ENCODE peak calls at places on chromosomes 16 and 17, in four cellular contexts. K is GM12878, S is K562, F is HL-60. B is an unnamed sample.

GRCh38 chr17:19338031-19338990 is 24.2 kb downstream of the B9D1 start:
- DNase-seq in K (no peak), S (peak), F (no peak), B (peak)

GRCh38 chr17:67238976-67239375 is 6.0 kb downstream of the HELZ start:
- DNase-seq in K (no peak), S (no peak), F (no peak), B (no peak)

GRCh38 chr17:10415161-10415560 is 6.6 kb downstream of the MYH8 start:
- DNase-seq in K (no peak), S (no peak), F (no peak), B (no peak)

GRCh38 chr17:77618173-77618572 is 340.3 kb upstream of the TNRC6C start:
- DNase-seq in K (no peak), S (no peak), F (no peak), B (no peak)

GRCh38 chr17:73297934-73298861 is 13.6 kb downstream of the CDC42EP4 start:
- DNase-seq in K (no peak), S (no peak), F (no peak), B (no peak)

GRCh38 chr17:83079340-83079747 is at the start of gene METRNL:
- DNase-seq in K (no peak), S (peak), F (no peak), B (peak)

GRCh38 chr17:63492940-63493339 is 16.1 kb downstream of the ACE start:
- DNase-seq in K (no peak), S (no peak), F (no peak), B (no peak)

GRCh38 chr17:51487947-51488346 is 227.6 kb downstream of the UTP18 start:
- DNase-seq in K (no peak), S (peak), F (no peak), B (no peak)

GRCh38 chr16:9258423-9259051 is 167.1 kb downstream of the HAPSTR1 start:
- DNase-seq in K (no peak), S (peak), F (no peak), B (peak)

GRCh38 chr16:78235168-78235800 is 135.8 kb downstream of the WWOX start:
- DNase-seq in K (peak), S (peak), F (peak), B (peak)

GRCh38 chr16:369275-369865 is 968 bp downstream of the MRPL28 start:
- DNase-seq in K (no peak), S (peak), F (no peak), B (no peak)

GRCh38 chr16:20878682-20879147 is 21.4 kb downstream of the DCUN1D3 start:
- DNase-seq in K (no peak), S (no peak), F (no peak), B (no peak)

GRCh38 chr16:73057369-73058210 is 9.7 kb upstream of the ZFHX3 start:
- DNase-seq in K (no peak), S (peak), F (no peak), B (no peak)

GRCh38 chr17:17499402-17500145 is 3.4 kb upstream of the RASD1 start:
- DNase-seq in K (no peak), S (no peak), F (no peak), B (no peak)

GRCh38 chr17:60091908-60092331 is 13.2 kb upstream of the HEATR6 start:
- DNase-seq in K (no peak), S (no peak), F (no peak), B (no peak)

GRCh38 chr16:71467810-71468209 is 5.8 kb upstream of the ZNF23 start:
- DNase-seq in K (no peak), S (peak), F (no peak), B (no peak)

GRCh38 chr16:31402687-31403086 is 9.6 kb downstream of the ITGAD start:
- DNase-seq in K (no peak), S (no peak), F (no peak), B (no peak)

GRCh38 chr17:21140911-21141310 is 14.1 kb downstream of the DHRS7B start:
- DNase-seq in K (no peak), S (no peak), F (no peak), B (no peak)

GRCh38 chr16:79150128-79150527 is 450.4 kb downstream of the MAF start:
- DNase-seq in K (no peak), S (no peak), F (no peak), B (no peak)

GRCh38 chr16:28182183-28182582 is 29.6 kb downstream of the XPO6 start:
- DNase-seq in K (no peak), S (no peak), F (no peak), B (no peak)
- TF ChIP-seq SPI1 in K (no peak), S (no peak), F (no peak), B (no peak)

GRCh38 chr16:22727285-22728166 is 86.4 kb upstream of the HS3ST2 start:
- DNase-seq in K (no peak), S (no peak), F (no peak), B (no peak)
- TF ChIP-seq SPI1 in K (no peak), S (no peak), F (no peak), B (no peak)

GRCh38 chr17:50328360-50328759 is 17.6 kb upstream of the XYLT2 start:
- DNase-seq in K (no peak), S (no peak), F (no peak), B (no peak)
- TF ChIP-seq SPI1 in K (no peak), S (no peak), F (no peak), B (no peak)

DNA sequence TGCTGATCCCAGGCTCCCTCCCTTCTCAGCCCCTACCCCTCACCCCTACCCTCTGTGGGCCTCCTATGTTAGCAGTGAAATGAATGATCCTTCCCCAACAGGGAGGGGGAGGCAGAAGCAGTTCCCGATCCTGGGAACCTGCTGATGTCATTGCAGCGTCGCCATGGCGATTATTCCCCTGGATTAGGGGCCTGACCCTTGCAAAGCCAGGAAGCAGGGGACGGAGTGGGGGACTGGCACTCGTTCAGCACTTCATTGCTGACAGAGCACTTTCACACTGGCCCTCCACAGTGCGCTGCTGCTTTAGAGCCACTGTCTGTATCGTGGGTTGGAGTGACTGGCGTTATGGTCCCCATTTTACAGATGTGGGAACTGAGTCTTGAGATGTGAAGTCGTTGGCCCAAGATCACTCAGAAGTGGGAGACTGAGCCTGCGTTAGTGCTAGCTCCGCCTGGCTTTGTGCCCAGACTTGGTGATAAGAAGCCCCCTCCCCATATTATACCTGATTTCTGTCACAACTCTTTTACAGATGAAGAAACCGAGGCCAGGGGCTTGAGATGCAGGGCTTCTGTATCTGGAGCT is 26.6 kb downstream of the LASP1 start:
- DNase-seq in K (no peak), S (no peak), F (no peak), B (no peak)
- TF ChIP-seq SPI1 in K (no peak), S (no peak), F (no peak), B (no peak)

GRCh38 chr17:30921544-30922196 is at the start of gene ADAP2:
- DNase-seq in K (no peak), S (peak), F (no peak), B (peak)

GRCh38 chr17:30924341-30924740 is 2.6 kb downstream of the ADAP2 start:
- DNase-seq in K (no peak), S (no peak), F (no peak), B (no peak)

GRCh38 chr17:30922235-30922993 is 669 bp downstream of the ADAP2 start:
- DNase-seq in K (no peak), S (no peak), F (no peak), B (peak)

GRCh38 chr17:30920282-30920681 is 1.5 kb upstream of the ADAP2 start:
- DNase-seq in K (no peak), S (no peak), F (no peak), B (no peak)

GRCh38 chr17:30920683-30921543 is 832 bp upstream of the ADAP2 start:
- DNase-seq in K (no peak), S (no peak), F (no peak), B (no peak)
- TF ChIP-seq SPI1 in K (no peak), S (no peak), F (no peak), B (peak)

GRCh38 chr16:66342294-66342900 is 24.1 kb upstream of the CDH5 start:
- DNase-seq in K (no peak), S (peak), F (no peak), B (no peak)
- TF ChIP-seq SPI1 in K (no peak), S (no peak), F (no peak), B (no peak)

GRCh38 chr17:3005696-3006095 is 57.7 kb downstream of the OR1D5 start:
- DNase-seq in K (no peak), S (no peak), F (no peak), B (no peak)

GRCh38 chr17:3009411-3009920 is 53.9 kb downstream of the OR1D5 start:
- DNase-seq in K (no peak), S (no peak), F (no peak), B (no peak)

GRCh38 chr17:3008336-3009279 is 54.8 kb downstream of the OR1D5 start:
- DNase-seq in K (no peak), S (no peak), F (no peak), B (no peak)

GRCh38 chr17:3006801-3007200 is 56.6 kb downstream of the OR1D5 start:
- DNase-seq in K (no peak), S (no peak), F (no peak), B (no peak)

DNA sequence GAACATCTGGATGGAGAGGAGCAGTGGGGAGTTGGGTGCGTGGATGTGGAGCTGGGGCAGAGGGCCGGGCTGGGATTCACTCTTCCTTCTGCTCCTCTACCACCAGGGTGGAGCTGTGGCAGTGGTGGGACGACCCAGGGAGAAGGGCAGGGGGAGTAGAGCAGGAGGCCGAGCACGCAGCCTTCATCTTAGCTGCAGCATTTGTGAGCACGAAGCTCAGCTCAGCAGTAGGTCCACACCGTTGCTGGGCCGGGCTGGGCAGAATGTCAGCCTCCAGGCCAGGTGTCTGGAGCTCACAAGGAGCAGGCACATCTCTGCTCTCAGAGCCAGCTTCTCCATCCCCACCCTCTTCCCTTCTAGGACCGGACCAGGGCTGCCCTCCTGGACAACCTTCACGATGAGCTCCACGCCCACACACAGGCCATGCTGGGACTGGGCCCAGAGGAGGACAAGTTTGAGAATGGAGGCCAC is 55.7 kb downstream of the OR1D5 start:
- DNase-seq in K (no peak), S (no peak), F (no peak), B (no peak)
- TF ChIP-seq SPI1 in K (no peak), S (no peak), F (no peak), B (no peak)